ENCODE peak calls at places on chromosome 1, in five cellular contexts. F, N, L, J and K are unnamed samples.

GRCh38 chr1:180571832-180572636 is 13.3 kb downstream of the OVAAL start:
- DNase-seq in F (no peak), N (peak; percentile 72), L (no peak), J (no peak), K (no peak)

GRCh38 chr1:172789840-172790239 is 130.9 kb downstream of the FASLG start:
- DNase-seq in F (no peak), N (no peak), L (no peak), J (no peak), K (no peak)

GRCh38 chr1:162885265-162885664 is 24.3 kb upstream of the CCDC190 start:
- DNase-seq in F (no peak), N (no peak), L (no peak), J (no peak), K (no peak)

GRCh38 chr1:12175456-12175797 is 8.6 kb downstream of the TNFRSF1B start:
- DNase-seq in F (no peak), N (no peak), L (no peak), J (no peak), K (no peak)

GRCh38 chr1:90919900-90920299 is 101.9 kb downstream of the ZNF644 start:
- DNase-seq in F (no peak), N (peak; percentile 39), L (no peak), J (no peak), K (no peak)

GRCh38 chr1:98763488-98764141 is 102.1 kb downstream of the SNX7 start:
- DNase-seq in F (no peak), N (no peak), L (no peak), J (no peak), K (no peak)

GRCh38 chr1:51488372-51489050 is 30.6 kb downstream of the EPS15 start:
- DNase-seq in F (no peak), N (peak; percentile 55), L (peak; percentile 27), J (peak; percentile 14), K (no peak)

GRCh38 chr1:34985063-34985770 is at the start of gene TMEM35B:
- DNase-seq in F (peak; percentile 64), N (peak; percentile 55), L (peak; percentile 78), J (peak; percentile 59), K (peak; percentile 82)

GRCh38 chr1:176720835-176721234 is 257.9 kb downstream of the PAPPA2 start:
- DNase-seq in F (no peak), N (no peak), L (no peak), J (no peak), K (no peak)

GRCh38 chr1:43184388-43184787 is 12.3 kb downstream of the CFAP57 start:
- DNase-seq in F (no peak), N (no peak), L (no peak), J (no peak), K (no peak)

GRCh38 chr1:7540816-7541215 is 230.3 kb upstream of the VAMP3 start:
- DNase-seq in F (no peak), N (no peak), L (no peak), J (no peak), K (peak; percentile 22)

GRCh38 chr1:57206038-57206437 is 217.8 kb downstream of the DAB1 start:
- DNase-seq in F (no peak), N (no peak), L (no peak), J (no peak), K (no peak)

GRCh38 chr1:229148041-229148671 is 122.8 kb upstream of the RAB4A start:
- DNase-seq in F (no peak), N (no peak), L (no peak), J (no peak), K (no peak)

GRCh38 chr1:210129759-210130158 is 102.8 kb upstream of the SERTAD4 start:
- DNase-seq in F (no peak), N (no peak), L (no peak), J (no peak), K (no peak)

GRCh38 chr1:221718391-221719277 is 23.3 kb downstream of the DUSP10 start:
- DNase-seq in F (peak; percentile 9), N (peak; percentile 75), L (no peak), J (peak; percentile 85), K (no peak)

GRCh38 chr1:116494351-116494692 is 76.5 kb downstream of the CD58 start:
- DNase-seq in F (peak; percentile 50), N (no peak), L (no peak), J (no peak), K (no peak)

GRCh38 chr1:16180291-16180824 is 24.5 kb upstream of the EPHA2 start:
- DNase-seq in F (no peak), N (peak; percentile 49), L (no peak), J (peak; percentile 76), K (peak; percentile 42)

GRCh38 chr1:16183157-16183556 is 27.3 kb upstream of the EPHA2 start:
- DNase-seq in F (peak; percentile 47), N (peak; percentile 95), L (no peak), J (peak; percentile 80), K (peak; percentile 88)

GRCh38 chr1:16184557-16185303 is 27.7 kb downstream of the ARHGEF19 start:
- DNase-seq in F (peak; percentile 40), N (no peak), L (no peak), J (no peak), K (peak; percentile 43)

GRCh38 chr1:16183765-16184556 is 28.1 kb upstream of the EPHA2 start:
- DNase-seq in F (no peak), N (no peak), L (no peak), J (no peak), K (no peak)

GRCh38 chr1:16181887-16182719 is 26.2 kb upstream of the EPHA2 start:
- DNase-seq in F (peak; percentile 90), N (peak; percentile 95), L (no peak), J (peak; percentile 92), K (peak; percentile 86)
- H3K4me3 ChIP-seq in F (peak overlapping the region; percentile 39), N (no peak overlapping the region), L (no peak overlapping the region), J (no peak overlapping the region), K (no peak overlapping the region)

GRCh38 chr1:186188736-186189135 is 186.3 kb downstream of the TPR start:
- DNase-seq in F (no peak), N (peak; percentile 64), L (no peak), J (peak; percentile 71), K (no peak)
- H3K4me3 ChIP-seq in F (no peak overlapping the region), N (no peak overlapping the region), L (no peak overlapping the region), J (no peak overlapping the region), K (no peak overlapping the region)

GRCh38 chr1:77282866-77283539 is 1.2 kb downstream of the AK5 start:
- DNase-seq in F (no peak), N (peak; percentile 14), L (no peak), J (peak; percentile 14), K (no peak)

GRCh38 chr1:77281491-77282186 is at the start of gene AK5:
- DNase-seq in F (peak; percentile 41), N (peak; percentile 50), L (no peak), J (peak; percentile 38), K (peak; percentile 41)

GRCh38 chr1:77282187-77282865 is 507 bp downstream of the AK5 start:
- DNase-seq in F (peak; percentile 20), N (peak; percentile 49), L (no peak), J (peak; percentile 36), K (peak; percentile 45)

GRCh38 chr1:77280962-77281361 is 857 bp upstream of the AK5 start:
- DNase-seq in F (no peak), N (no peak), L (no peak), J (no peak), K (no peak)

GRCh38 chr1:77283701-77284425 is 2.0 kb downstream of the AK5 start:
- DNase-seq in F (no peak), N (no peak), L (no peak), J (no peak), K (no peak)
- H3K4me3 ChIP-seq in F (no peak overlapping the region), N (no peak overlapping the region), L (no peak overlapping the region), J (no peak overlapping the region), K (no peak overlapping the region)

DNA sequence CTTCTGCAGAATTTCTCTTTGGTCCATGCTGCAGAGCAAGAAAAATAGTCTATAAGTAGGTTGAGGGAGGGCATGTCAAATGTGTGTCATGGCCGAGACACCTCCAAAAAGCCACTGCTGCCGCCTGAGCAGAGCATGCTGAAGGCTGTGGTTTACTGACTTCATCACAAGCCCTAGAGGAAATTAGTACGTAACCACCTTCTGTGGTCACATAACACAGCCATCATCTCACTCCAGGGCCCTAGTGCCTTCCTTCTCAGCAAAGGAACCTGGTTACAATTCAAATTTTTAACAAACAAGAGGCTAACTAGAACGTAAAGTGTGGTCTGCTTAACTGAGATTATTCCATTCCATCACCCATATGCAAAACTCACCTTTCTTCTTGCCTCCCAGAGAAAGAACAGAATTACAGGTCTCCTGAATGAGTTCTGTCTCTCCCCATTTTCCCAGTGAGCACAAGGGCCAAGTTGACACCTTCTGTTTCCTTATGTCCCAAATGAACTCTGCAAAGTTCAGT is at the start of gene PTPN22:
- DNase-seq in F (peak; percentile 9), N (peak; percentile 79), L (peak; percentile 91), J (peak; percentile 83), K (peak; percentile 73)
- H3K4me3 ChIP-seq in F (no peak within 1 kb of the TSS), N (peak within 1 kb of the TSS; percentile 11), L (peak within 1 kb of the TSS; percentile 77), J (no peak within 1 kb of the TSS), K (peak within 1 kb of the TSS; percentile 37)

GRCh38 chr1:10712568-10712967 is 83.9 kb downstream of the CASZ1 start:
- DNase-seq in F (no peak), N (no peak), L (no peak), J (no peak), K (no peak)

GRCh38 chr1:10709646-10710045 is 86.8 kb downstream of the CASZ1 start:
- DNase-seq in F (no peak), N (no peak), L (no peak), J (no peak), K (no peak)

GRCh38 chr1:10713614-10714013 is 82.8 kb downstream of the CASZ1 start:
- DNase-seq in F (no peak), N (no peak), L (no peak), J (no peak), K (no peak)

GRCh38 chr1:10708807-10709523 is 87.5 kb downstream of the CASZ1 start:
- DNase-seq in F (no peak), N (no peak), L (no peak), J (no peak), K (no peak)

DNA sequence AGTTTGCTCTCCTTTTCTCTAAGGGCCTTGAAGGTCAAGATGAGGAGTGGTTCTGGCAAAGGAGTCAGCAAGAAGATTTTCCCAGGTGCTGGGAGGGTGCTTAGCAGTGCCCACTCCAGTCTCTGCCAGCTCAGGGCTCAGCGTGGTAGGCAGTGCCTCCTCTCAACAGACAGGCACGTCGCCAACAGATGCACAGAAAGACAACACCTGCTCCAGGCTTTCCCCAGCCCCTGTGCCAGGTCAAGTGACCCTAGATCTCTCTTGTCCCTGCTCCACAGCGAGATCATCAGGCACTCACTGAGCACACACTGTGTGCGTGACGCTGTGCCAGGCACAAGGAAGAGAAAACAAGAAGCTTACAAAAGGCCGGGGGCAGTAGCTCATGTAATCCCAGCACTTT is 86.0 kb downstream of the CASZ1 start:
- DNase-seq in F (no peak), N (no peak), L (no peak), J (no peak), K (no peak)
- H3K4me3 ChIP-seq in F (no peak overlapping the region), N (no peak overlapping the region), L (no peak overlapping the region), J (no peak overlapping the region), K (no peak overlapping the region)

DNA sequence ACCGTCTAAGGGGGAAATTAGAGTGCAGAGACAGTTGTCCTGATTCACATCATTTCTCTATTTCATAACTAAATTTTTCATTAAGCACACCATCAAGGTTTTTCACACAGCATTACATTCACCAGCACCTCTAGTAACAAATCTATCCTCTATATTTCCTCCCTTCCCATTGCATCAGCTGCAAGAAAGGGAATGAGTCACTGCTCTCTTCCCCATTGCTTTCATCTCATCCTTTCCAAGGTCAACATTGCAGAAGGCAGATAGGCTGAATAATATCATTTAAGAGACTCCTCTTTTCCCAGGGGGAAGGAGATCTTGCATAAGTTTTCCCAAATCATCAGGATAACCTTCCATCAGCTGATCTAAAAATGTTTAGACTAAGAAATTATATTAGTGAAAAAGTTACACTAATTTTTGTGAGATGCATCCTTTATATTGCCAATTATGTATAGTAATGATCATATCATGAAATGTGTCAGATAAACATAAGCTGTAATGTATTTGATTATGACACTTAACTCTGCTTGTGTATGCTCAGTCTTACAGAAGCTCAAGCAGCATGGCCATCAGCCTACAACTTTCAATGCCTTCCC is 4.3 kb downstream of the INTS7 start:
- DNase-seq in F (no peak), N (peak; percentile 93), L (no peak), J (peak; percentile 89), K (no peak)
- H3K4me3 ChIP-seq in F (no peak overlapping the region), N (no peak overlapping the region), L (no peak overlapping the region), J (no peak overlapping the region), K (no peak overlapping the region)